ENCODE peak calls at places on chromosomes 6 and 20, in seven cellular contexts. One of them, this sample, is unnamed.

GRCh38 chr6:139648430-139649000 is 274.1 kb upstream of the CITED2 start:
- DNase-seq in mammary epithelial cell: no peak
- DNase-seq in testis: no peak
- DNase-seq in left ventricle myocardium inferior: no peak
- DNase-seq in endothelial cell: no peak
- DNase-seq in activated B cell treated with CpG ODN at 0.5 μM for 24 hours: no peak
- DNase-seq in brain microvascular endothelial cell: no peak
- DNase-seq in this sample: no peak

GRCh38 chr6:112181130-112181529 is 73.2 kb downstream of the LAMA4 start:
- DNase-seq in brain microvascular endothelial cell: no peak
- DNase-seq in left ventricle myocardium inferior: no peak
- DNase-seq in endothelial cell: no peak
- DNase-seq in testis: no peak
- DNase-seq in activated B cell treated with CpG ODN at 0.5 μM for 24 hours: no peak
- DNase-seq in mammary epithelial cell: no peak
- DNase-seq in this sample: no peak

GRCh38 chr6:15090145-15090579 is 155.7 kb upstream of the JARID2 start:
- DNase-seq in mammary epithelial cell: no peak
- DNase-seq in activated B cell treated with CpG ODN at 0.5 μM for 24 hours: no peak
- DNase-seq in testis: peak
- DNase-seq in endothelial cell: no peak
- DNase-seq in brain microvascular endothelial cell: no peak
- DNase-seq in left ventricle myocardium inferior: no peak
- DNase-seq in this sample: no peak

GRCh38 chr20:45383131-45383530 is 5.0 kb upstream of the TP53TG5 start:
- DNase-seq in left ventricle myocardium inferior: no peak
- DNase-seq in endothelial cell: no peak
- DNase-seq in testis: no peak
- DNase-seq in brain microvascular endothelial cell: no peak
- DNase-seq in mammary epithelial cell: no peak
- DNase-seq in activated B cell treated with CpG ODN at 0.5 μM for 24 hours: no peak
- DNase-seq in this sample: no peak

GRCh38 chr20:45934046-45934586 is 367 bp upstream of the PCIF1 start:
- DNase-seq in brain microvascular endothelial cell: no peak
- DNase-seq in left ventricle myocardium inferior: peak
- DNase-seq in mammary epithelial cell: no peak
- DNase-seq in endothelial cell: no peak
- DNase-seq in activated B cell treated with CpG ODN at 0.5 μM for 24 hours: no peak
- DNase-seq in testis: peak
- DNase-seq in this sample: peak

GRCh38 chr20:528923-529594 is 14.5 kb downstream of the CSNK2A1 start:
- DNase-seq in mammary epithelial cell: peak
- DNase-seq in left ventricle myocardium inferior: no peak
- DNase-seq in testis: no peak
- DNase-seq in endothelial cell: no peak
- DNase-seq in activated B cell treated with CpG ODN at 0.5 μM for 24 hours: no peak
- DNase-seq in brain microvascular endothelial cell: peak
- DNase-seq in this sample: no peak

GRCh38 chr20:38737887-38738286 is 10.4 kb upstream of the ACTR5 start:
- DNase-seq in brain microvascular endothelial cell: no peak
- DNase-seq in endothelial cell: no peak
- DNase-seq in testis: no peak
- DNase-seq in activated B cell treated with CpG ODN at 0.5 μM for 24 hours: no peak
- DNase-seq in mammary epithelial cell: no peak
- DNase-seq in left ventricle myocardium inferior: no peak
- DNase-seq in this sample: no peak

GRCh38 chr6:118468682-118469465 is 79.2 kb upstream of the PLN start:
- DNase-seq in mammary epithelial cell: peak
- DNase-seq in activated B cell treated with CpG ODN at 0.5 μM for 24 hours: no peak
- DNase-seq in left ventricle myocardium inferior: no peak
- DNase-seq in brain microvascular endothelial cell: peak
- DNase-seq in testis: no peak
- DNase-seq in endothelial cell: no peak
- DNase-seq in this sample: no peak

GRCh38 chr6:5525209-5525608 is 263.9 kb downstream of the FARS2 start:
- DNase-seq in left ventricle myocardium inferior: no peak
- DNase-seq in brain microvascular endothelial cell: peak
- DNase-seq in mammary epithelial cell: peak
- DNase-seq in endothelial cell: no peak
- DNase-seq in activated B cell treated with CpG ODN at 0.5 μM for 24 hours: no peak
- DNase-seq in testis: no peak
- DNase-seq in this sample: no peak

GRCh38 chr20:62060631-62061541 is 4.8 kb downstream of the TAF4 start:
- DNase-seq in testis: peak
- DNase-seq in left ventricle myocardium inferior: no peak
- DNase-seq in endothelial cell: no peak
- DNase-seq in activated B cell treated with CpG ODN at 0.5 μM for 24 hours: no peak
- DNase-seq in brain microvascular endothelial cell: no peak
- DNase-seq in mammary epithelial cell: no peak
- DNase-seq in this sample: no peak

GRCh38 chr6:73236147-73236750 is 11.0 kb upstream of the KHDC1L start:
- DNase-seq in testis: no peak
- DNase-seq in activated B cell treated with CpG ODN at 0.5 μM for 24 hours: no peak
- DNase-seq in brain microvascular endothelial cell: peak
- DNase-seq in left ventricle myocardium inferior: no peak
- DNase-seq in mammary epithelial cell: peak
- DNase-seq in endothelial cell: no peak
- DNase-seq in this sample: no peak

GRCh38 chr6:163356324-163356723 is 58.2 kb upstream of the QKI start:
- DNase-seq in endothelial cell: no peak
- DNase-seq in activated B cell treated with CpG ODN at 0.5 μM for 24 hours: no peak
- DNase-seq in mammary epithelial cell: peak
- DNase-seq in brain microvascular endothelial cell: peak
- DNase-seq in left ventricle myocardium inferior: peak
- DNase-seq in testis: peak
- DNase-seq in this sample: no peak

GRCh38 chr6:163745566-163746400 is 331.3 kb downstream of the QKI start:
- DNase-seq in mammary epithelial cell: peak
- DNase-seq in endothelial cell: no peak
- DNase-seq in testis: peak
- DNase-seq in activated B cell treated with CpG ODN at 0.5 μM for 24 hours: no peak
- DNase-seq in brain microvascular endothelial cell: peak
- DNase-seq in left ventricle myocardium inferior: peak
- DNase-seq in this sample: no peak

GRCh38 chr6:11380969-11381744 is 148.7 kb upstream of the NEDD9 start:
- DNase-seq in brain microvascular endothelial cell: no peak
- DNase-seq in mammary epithelial cell: no peak
- DNase-seq in activated B cell treated with CpG ODN at 0.5 μM for 24 hours: no peak
- DNase-seq in endothelial cell: no peak
- DNase-seq in left ventricle myocardium inferior: no peak
- DNase-seq in testis: no peak
- DNase-seq in this sample: no peak

GRCh38 chr6:79413562-79414002 is 123.6 kb downstream of the LCA5 start:
- DNase-seq in mammary epithelial cell: peak
- DNase-seq in testis: no peak
- DNase-seq in left ventricle myocardium inferior: no peak
- DNase-seq in brain microvascular endothelial cell: peak
- DNase-seq in activated B cell treated with CpG ODN at 0.5 μM for 24 hours: no peak
- DNase-seq in endothelial cell: no peak
- DNase-seq in this sample: no peak

GRCh38 chr6:109820706-109821350 is 129.7 kb downstream of the FIG4 start:
- DNase-seq in brain microvascular endothelial cell: no peak
- DNase-seq in testis: no peak
- DNase-seq in activated B cell treated with CpG ODN at 0.5 μM for 24 hours: no peak
- DNase-seq in endothelial cell: no peak
- DNase-seq in left ventricle myocardium inferior: no peak
- DNase-seq in mammary epithelial cell: no peak
- DNase-seq in this sample: no peak

GRCh38 chr20:23655551-23656211 is 17.9 kb upstream of the CST3 start:
- DNase-seq in mammary epithelial cell: no peak
- DNase-seq in left ventricle myocardium inferior: peak
- DNase-seq in endothelial cell: no peak
- DNase-seq in brain microvascular endothelial cell: no peak
- DNase-seq in testis: peak
- DNase-seq in activated B cell treated with CpG ODN at 0.5 μM for 24 hours: no peak
- DNase-seq in this sample: no peak

GRCh38 chr6:15901141-15902115 is 227.5 kb upstream of the MYLIP start:
- DNase-seq in left ventricle myocardium inferior: no peak
- DNase-seq in brain microvascular endothelial cell: no peak
- DNase-seq in endothelial cell: no peak
- DNase-seq in testis: no peak
- DNase-seq in activated B cell treated with CpG ODN at 0.5 μM for 24 hours: peak
- DNase-seq in mammary epithelial cell: no peak
- DNase-seq in this sample: no peak

GRCh38 chr20:23461180-23461579 is 8.5 kb upstream of the CST11 start:
- DNase-seq in brain microvascular endothelial cell: no peak
- DNase-seq in activated B cell treated with CpG ODN at 0.5 μM for 24 hours: no peak
- DNase-seq in endothelial cell: no peak
- DNase-seq in testis: no peak
- DNase-seq in left ventricle myocardium inferior: no peak
- DNase-seq in mammary epithelial cell: no peak
- DNase-seq in this sample: no peak

DNA sequence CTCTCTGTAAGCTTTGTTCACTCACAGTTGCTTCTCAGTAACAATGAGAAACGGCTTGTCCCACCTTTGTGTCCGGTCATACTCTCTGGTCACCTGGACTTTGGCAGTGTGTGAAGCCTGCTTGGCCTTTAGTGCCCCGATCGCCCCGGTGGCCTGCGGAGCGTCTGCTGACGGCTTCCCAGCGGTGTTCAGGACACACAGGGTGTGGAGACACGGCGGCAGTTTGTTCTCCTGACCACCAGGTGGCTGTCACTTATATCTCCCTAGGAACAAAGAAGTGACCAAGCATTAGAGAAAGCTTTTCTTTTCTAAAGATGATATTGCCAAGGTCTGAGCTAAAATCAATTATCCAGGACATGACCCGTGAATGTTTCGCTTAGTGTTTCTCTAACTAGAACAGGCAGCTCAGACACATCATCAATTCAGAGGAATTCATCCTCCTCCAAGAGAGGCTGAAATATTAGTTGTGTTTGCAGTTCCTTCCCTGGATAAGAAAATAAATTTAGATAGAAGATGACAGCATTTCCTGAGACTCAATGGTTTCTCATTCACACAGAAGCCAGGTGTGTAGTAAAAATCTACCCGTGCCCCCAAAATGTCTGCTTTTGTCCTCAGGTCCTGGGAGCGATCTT is 167.4 kb upstream of the THBS2 start:
- DNase-seq in endothelial cell: peak
- DNase-seq in mammary epithelial cell: no peak
- DNase-seq in left ventricle myocardium inferior: no peak
- DNase-seq in testis: peak
- DNase-seq in activated B cell treated with CpG ODN at 0.5 μM for 24 hours: no peak
- DNase-seq in brain microvascular endothelial cell: peak
- DNase-seq in this sample: no peak
- TF ChIP-seq CTCF in endothelial cell: peak
- TF ChIP-seq CTCF in mammary epithelial cell: no peak
- TF ChIP-seq CTCF in left ventricle myocardium inferior: no peak
- TF ChIP-seq CTCF in testis: peak
- TF ChIP-seq CTCF in activated B cell treated with CpG ODN at 0.5 μM for 24 hours: no peak
- TF ChIP-seq CTCF in brain microvascular endothelial cell: peak
- TF ChIP-seq CTCF in this sample: no peak

GRCh38 chr20:6094565-6094964 is 28.3 kb downstream of the FERMT1 start:
- DNase-seq in mammary epithelial cell: no peak
- DNase-seq in brain microvascular endothelial cell: no peak
- DNase-seq in left ventricle myocardium inferior: no peak
- DNase-seq in activated B cell treated with CpG ODN at 0.5 μM for 24 hours: no peak
- DNase-seq in testis: no peak
- DNase-seq in endothelial cell: no peak
- DNase-seq in this sample: no peak

GRCh38 chr20:6094038-6094437 is 28.8 kb downstream of the FERMT1 start:
- DNase-seq in activated B cell treated with CpG ODN at 0.5 μM for 24 hours: no peak
- DNase-seq in testis: no peak
- DNase-seq in brain microvascular endothelial cell: no peak
- DNase-seq in left ventricle myocardium inferior: no peak
- DNase-seq in endothelial cell: no peak
- DNase-seq in mammary epithelial cell: no peak
- DNase-seq in this sample: no peak

GRCh38 chr20:6100261-6100660 is 22.6 kb downstream of the FERMT1 start:
- DNase-seq in brain microvascular endothelial cell: no peak
- DNase-seq in testis: no peak
- DNase-seq in activated B cell treated with CpG ODN at 0.5 μM for 24 hours: no peak
- DNase-seq in left ventricle myocardium inferior: no peak
- DNase-seq in mammary epithelial cell: peak
- DNase-seq in endothelial cell: no peak
- DNase-seq in this sample: no peak

GRCh38 chr20:6091661-6092060 is 31.2 kb downstream of the FERMT1 start:
- DNase-seq in endothelial cell: no peak
- DNase-seq in testis: no peak
- DNase-seq in left ventricle myocardium inferior: no peak
- DNase-seq in activated B cell treated with CpG ODN at 0.5 μM for 24 hours: no peak
- DNase-seq in brain microvascular endothelial cell: no peak
- DNase-seq in mammary epithelial cell: no peak
- DNase-seq in this sample: no peak

GRCh38 chr20:6095409-6095808 is 27.4 kb downstream of the FERMT1 start:
- DNase-seq in left ventricle myocardium inferior: no peak
- DNase-seq in endothelial cell: no peak
- DNase-seq in activated B cell treated with CpG ODN at 0.5 μM for 24 hours: no peak
- DNase-seq in mammary epithelial cell: no peak
- DNase-seq in testis: no peak
- DNase-seq in brain microvascular endothelial cell: no peak
- DNase-seq in this sample: no peak
- TF ChIP-seq CTCF in left ventricle myocardium inferior: no peak
- TF ChIP-seq CTCF in endothelial cell: no peak
- TF ChIP-seq CTCF in activated B cell treated with CpG ODN at 0.5 μM for 24 hours: no peak
- TF ChIP-seq CTCF in mammary epithelial cell: no peak
- TF ChIP-seq CTCF in testis: no peak
- TF ChIP-seq CTCF in brain microvascular endothelial cell: no peak
- TF ChIP-seq CTCF in this sample: no peak

GRCh38 chr6:157459327-157459726 is 78.3 kb downstream of the ZDHHC14 start:
- DNase-seq in mammary epithelial cell: no peak
- DNase-seq in left ventricle myocardium inferior: no peak
- DNase-seq in brain microvascular endothelial cell: no peak
- DNase-seq in testis: no peak
- DNase-seq in endothelial cell: no peak
- DNase-seq in activated B cell treated with CpG ODN at 0.5 μM for 24 hours: no peak
- DNase-seq in this sample: no peak

GRCh38 chr6:157457787-157458186 is 76.8 kb downstream of the ZDHHC14 start:
- DNase-seq in left ventricle myocardium inferior: no peak
- DNase-seq in activated B cell treated with CpG ODN at 0.5 μM for 24 hours: no peak
- DNase-seq in testis: no peak
- DNase-seq in mammary epithelial cell: no peak
- DNase-seq in brain microvascular endothelial cell: no peak
- DNase-seq in endothelial cell: no peak
- DNase-seq in this sample: no peak

GRCh38 chr6:157462956-157463742 is 82.2 kb downstream of the ZDHHC14 start:
- DNase-seq in brain microvascular endothelial cell: no peak
- DNase-seq in testis: no peak
- DNase-seq in activated B cell treated with CpG ODN at 0.5 μM for 24 hours: no peak
- DNase-seq in left ventricle myocardium inferior: no peak
- DNase-seq in endothelial cell: no peak
- DNase-seq in mammary epithelial cell: no peak
- DNase-seq in this sample: no peak

GRCh38 chr6:157460182-157460999 is 79.4 kb downstream of the ZDHHC14 start:
- DNase-seq in endothelial cell: no peak
- DNase-seq in testis: no peak
- DNase-seq in mammary epithelial cell: no peak
- DNase-seq in activated B cell treated with CpG ODN at 0.5 μM for 24 hours: no peak
- DNase-seq in left ventricle myocardium inferior: no peak
- DNase-seq in brain microvascular endothelial cell: no peak
- DNase-seq in this sample: no peak

GRCh38 chr6:157461000-157461915 is 80.3 kb downstream of the ZDHHC14 start:
- DNase-seq in endothelial cell: peak
- DNase-seq in brain microvascular endothelial cell: peak
- DNase-seq in activated B cell treated with CpG ODN at 0.5 μM for 24 hours: peak
- DNase-seq in left ventricle myocardium inferior: no peak
- DNase-seq in mammary epithelial cell: no peak
- DNase-seq in testis: no peak
- DNase-seq in this sample: peak
- TF ChIP-seq CTCF in endothelial cell: no peak
- TF ChIP-seq CTCF in brain microvascular endothelial cell: no peak
- TF ChIP-seq CTCF in activated B cell treated with CpG ODN at 0.5 μM for 24 hours: no peak
- TF ChIP-seq CTCF in left ventricle myocardium inferior: no peak
- TF ChIP-seq CTCF in mammary epithelial cell: no peak
- TF ChIP-seq CTCF in testis: no peak
- TF ChIP-seq CTCF in this sample: no peak

GRCh38 chr6:41427642-41428401 is 92.4 kb downstream of the NCR2 start:
- DNase-seq in endothelial cell: peak
- DNase-seq in testis: peak
- DNase-seq in brain microvascular endothelial cell: no peak
- DNase-seq in left ventricle myocardium inferior: peak
- DNase-seq in mammary epithelial cell: peak
- DNase-seq in activated B cell treated with CpG ODN at 0.5 μM for 24 hours: peak
- DNase-seq in this sample: peak
- TF ChIP-seq CTCF in endothelial cell: no peak
- TF ChIP-seq CTCF in testis: no peak
- TF ChIP-seq CTCF in brain microvascular endothelial cell: no peak
- TF ChIP-seq CTCF in left ventricle myocardium inferior: peak
- TF ChIP-seq CTCF in mammary epithelial cell: no peak
- TF ChIP-seq CTCF in activated B cell treated with CpG ODN at 0.5 μM for 24 hours: no peak
- TF ChIP-seq CTCF in this sample: no peak

This sample was measured in Calu3.